ENCODE peak calls at places on chromosomes 1 and 21, in nine cellular contexts. Z is cerebellar cortex; U is NB4; V is GM12891; A is progenitor cell of endocrine pancreas; H is CD4-positive, CD25-positive, alpha-beta regulatory T cell; J is A172; N is T-cell; S is stimulated activated CD8-positive, alpha-beta memory T cell treated with anti-CD3 and anti-CD28 coated beads, Interleukin-15, amount 100 ng/mL, for 1 hour. E is an unnamed sample.

GRCh38 chr1:172609528-172609927 is 49.4 kb upstream of the FASLG start:
- DNase-seq in Z (no peak), U (peak; percentile 34), V (no peak), A (no peak), H (peak; percentile 35), J (peak; percentile 32), N (no peak), S (no peak), E (no peak)

GRCh38 chr21:40809673-40810072 is 37.3 kb downstream of the DSCAM start:
- DNase-seq in Z (no peak), U (no peak), V (no peak), A (no peak), H (no peak), J (no peak), N (no peak), S (no peak), E (no peak)

GRCh38 chr1:197736689-197737088 is 38.6 kb downstream of the DENND1B start:
- DNase-seq in Z (no peak), U (no peak), V (no peak), A (no peak), H (no peak), J (no peak), N (no peak), S (no peak), E (no peak)

GRCh38 chr1:119285482-119285881 is 83.1 kb upstream of the HAO2 start:
- DNase-seq in Z (no peak), U (peak; percentile 3), V (no peak), A (no peak), H (no peak), J (peak; percentile 32), N (no peak), S (no peak), E (no peak)

GRCh38 chr1:169970114-169970513 is 76.4 kb upstream of the SCYL3 start:
- DNase-seq in Z (no peak), U (no peak), V (no peak), A (no peak), H (no peak), J (no peak), N (no peak), S (no peak), E (no peak)

GRCh38 chr1:84883286-84883685 is 9.7 kb downstream of the LPAR3 start:
- DNase-seq in Z (no peak), U (no peak), V (no peak), A (no peak), H (no peak), J (no peak), N (no peak), S (no peak), E (no peak)

GRCh38 chr1:8202182-8202905 is 115.6 kb upstream of the SLC45A1 start:
- DNase-seq in Z (peak; percentile 88), U (no peak), V (no peak), A (no peak), H (no peak), J (peak; percentile 54), N (no peak), S (no peak), E (no peak)

GRCh38 chr1:229378586-229379442 is 36.0 kb upstream of the CCSAP start:
- DNase-seq in Z (no peak), U (peak; percentile 8), V (no peak), A (no peak), H (no peak), J (no peak), N (no peak), S (no peak), E (no peak)

GRCh38 chr1:173409613-173410012 is 67.5 kb upstream of the PRDX6 start:
- DNase-seq in Z (no peak), U (peak; percentile 79), V (no peak), A (no peak), H (no peak), J (peak; percentile 88), N (no peak), S (no peak), E (no peak)

GRCh38 chr1:198904356-198904755 is 265.5 kb downstream of the PTPRC start:
- DNase-seq in Z (no peak), U (no peak), V (no peak), A (no peak), H (no peak), J (no peak), N (no peak), S (no peak), E (no peak)

GRCh38 chr21:41980561-41980960 is 26.7 kb upstream of the C2CD2 start:
- DNase-seq in Z (no peak), U (no peak), V (no peak), A (no peak), H (no peak), J (no peak), N (no peak), S (no peak), E (no peak)